ENCODE peak calls at places on chromosomes 5 and 9, in seven cellular contexts. Z is neuronal stem cell, L is IMR-90, Y is mesendoderm, R is H9, W is mesenchymal stem cell, M is H1. V is an unnamed sample.

GRCh38 chr5:131242728-131243255 is 21.1 kb upstream of the CDC42SE2 start:
- DNase-seq in Z (no peak), M (no peak), L (peak; percentile 97), Y (no peak), W (peak; percentile 89), R (no peak), V (peak; percentile 32)

GRCh38 chr5:55533806-55534435 is 843 bp downstream of the PLPP1 start:
- DNase-seq in Z (peak; percentile 62), M (no peak), R (peak; percentile 56), W (peak; percentile 81), Y (peak; percentile 77), L (peak; percentile 48), V (no peak)

GRCh38 chr5:151454889-151455288 is 7.5 kb downstream of the SLC36A1 start:
- DNase-seq in L (no peak), W (no peak), R (no peak), Y (no peak), M (no peak), Z (no peak), V (no peak)

GRCh38 chr9:15403155-15403554 is 19.5 kb upstream of the SNAPC3 start:
- DNase-seq in Z (no peak), R (peak; percentile 75), W (no peak), Y (peak; percentile 84), M (no peak), L (no peak), V (no peak)

GRCh38 chr5:149005077-149005892 is 57.6 kb downstream of the SH3TC2 start:
- DNase-seq in M (no peak), W (peak; percentile 67), Z (no peak), Y (no peak), R (no peak), L (peak; percentile 66), V (peak; percentile 8)

GRCh38 chr5:74765929-74766328 is 988 bp downstream of the GFM2 start:
- DNase-seq in Z (no peak), Y (no peak), L (no peak), M (no peak), R (no peak), W (no peak), V (no peak)

GRCh38 chr5:44361626-44362002 is 27.6 kb downstream of the FGF10 start:
- DNase-seq in W (no peak), R (no peak), Y (no peak), Z (no peak), M (no peak), L (no peak), V (no peak)

GRCh38 chr5:33936004-33936380 is 194 bp upstream of the RXFP3 start:
- DNase-seq in L (peak; percentile 54), R (peak; percentile 82), M (peak; percentile 94), W (peak; percentile 72), Y (peak; percentile 77), Z (peak; percentile 80), V (peak; percentile 27)

GRCh38 chr5:172714491-172715420 is 56.2 kb downstream of the DUSP1 start:
- DNase-seq in L (peak; percentile 61), M (peak; percentile 88), Z (peak; percentile 51), W (peak; percentile 85), Y (peak; percentile 90), R (peak; percentile 87), V (peak; percentile 67)

GRCh38 chr5:111223086-111223789 is 946 bp upstream of the CAMK4 start:
- DNase-seq in W (no peak), Y (no peak), Z (no peak), R (no peak), L (no peak), M (no peak), V (no peak)

GRCh38 chr5:62312036-62312435 is 6.0 kb downstream of the KIF2A start:
- DNase-seq in Z (no peak), M (no peak), W (peak; percentile 53), L (no peak), R (no peak), Y (no peak), V (no peak)

GRCh38 chr9:106648799-106649198 is 214.2 kb upstream of the ZNF462 start:
- DNase-seq in Y (peak; percentile 20), W (peak; percentile 2), R (no peak), L (peak; percentile 13), M (no peak), Z (no peak), V (peak; percentile 36)

GRCh38 chr5:206927-207536 is 10.9 kb downstream of the CCDC127 start:
- DNase-seq in R (no peak), Z (no peak), L (no peak), M (no peak), Y (peak; percentile 71), W (no peak), V (no peak)

GRCh38 chr9:94980947-94981632 is 254.6 kb downstream of the AOPEP start:
- DNase-seq in R (peak; percentile 53), Z (no peak), L (no peak), W (no peak), Y (peak; percentile 72), M (no peak), V (no peak)
- H2AK5ac ChIP-seq in R (no peak overlapping the region), Z (no peak overlapping the region), L (peak overlapping the region; percentile 5), W (peak overlapping the region; percentile 19), Y (no peak overlapping the region), M (no peak overlapping the region), V (no peak overlapping the region)

DNA sequence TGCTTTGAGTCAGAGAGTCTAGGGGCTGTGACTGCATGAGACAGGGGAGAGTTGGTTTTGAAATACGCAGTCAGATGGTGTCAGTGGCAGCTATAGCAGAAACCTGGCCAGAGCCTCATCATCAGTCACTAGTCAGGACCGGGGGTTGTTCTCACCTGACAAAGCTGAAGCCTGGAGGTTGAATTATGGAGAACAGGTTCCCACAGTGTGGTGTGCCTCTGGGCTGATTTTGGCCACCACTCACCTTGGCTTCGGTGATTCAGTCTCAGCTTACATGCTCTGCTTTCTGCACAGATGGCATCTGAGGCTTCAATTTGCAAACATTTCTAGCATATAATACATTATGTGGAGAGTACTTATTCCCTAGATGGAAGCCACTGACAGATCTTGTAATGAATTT is 387.3 kb downstream of the YTHDC2 start:
- DNase-seq in Z (no peak), Y (no peak), W (no peak), M (no peak), R (no peak), L (no peak), V (no peak)
- H2BK5ac ChIP-seq in Z (no peak overlapping the region), Y (no peak overlapping the region), W (no peak overlapping the region), M (no peak overlapping the region), R (no peak overlapping the region), L (no peak overlapping the region), V (no peak overlapping the region)

GRCh38 chr9:6712041-6712440 is 45.7 kb upstream of the KDM4C start:
- DNase-seq in R (no peak), M (no peak), L (no peak), W (no peak), Z (no peak), Y (no peak), V (no peak)
- H2AK5ac ChIP-seq in R (no peak overlapping the region), M (no peak overlapping the region), L (no peak overlapping the region), W (no peak overlapping the region), Z (no peak overlapping the region), Y (no peak overlapping the region), V (no peak overlapping the region)

DNA sequence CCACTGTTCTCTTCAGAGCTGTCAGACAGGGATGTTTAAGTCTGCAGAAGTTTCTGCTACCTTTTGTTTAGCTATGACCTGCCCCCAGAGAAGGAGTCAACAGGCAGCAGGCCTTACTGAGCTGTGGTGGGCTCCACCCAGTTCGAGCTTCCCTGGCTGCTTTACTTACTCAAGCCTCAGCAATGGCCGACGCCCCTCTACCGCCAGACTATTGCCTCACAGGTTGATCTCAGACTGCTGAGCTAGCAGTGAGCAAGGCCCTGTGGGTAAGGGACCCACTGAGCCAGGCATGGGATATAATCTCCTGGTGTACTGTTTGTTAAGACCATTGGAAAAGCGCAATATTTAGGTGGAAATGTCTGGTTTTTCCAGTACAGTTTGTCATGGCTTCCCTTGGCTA is 229.6 kb downstream of the TMEM167A start:
- DNase-seq in L (no peak), Y (no peak), Z (no peak), R (no peak), W (no peak), M (no peak), V (no peak)
- H2BK5ac ChIP-seq in L (no peak overlapping the region), Y (no peak overlapping the region), Z (no peak overlapping the region), R (no peak overlapping the region), W (no peak overlapping the region), M (no peak overlapping the region), V (no peak overlapping the region)

GRCh38 chr5:175230299-175230698 is 213.7 kb downstream of the DRD1 start:
- DNase-seq in W (no peak), Z (no peak), L (no peak), M (no peak), Y (no peak), R (no peak), V (no peak)
- H2AK5ac ChIP-seq in W (no peak overlapping the region), Z (no peak overlapping the region), L (no peak overlapping the region), M (no peak overlapping the region), Y (no peak overlapping the region), R (no peak overlapping the region), V (no peak overlapping the region)

GRCh38 chr9:28938981-28939380 is 1365.7 kb upstream of the C9orf72 start:
- DNase-seq in R (no peak), L (no peak), M (no peak), Z (no peak), Y (no peak), W (no peak), V (no peak)
- H2BK5ac ChIP-seq in R (no peak overlapping the region), L (no peak overlapping the region), M (no peak overlapping the region), Z (no peak overlapping the region), Y (no peak overlapping the region), W (no peak overlapping the region), V (no peak overlapping the region)